ENCODE peak calls at places on chromosomes 16 and 17, in ten cellular contexts. B is ovary, P is IMR-90, H is uterus, C is esophagus squamous epithelium, U is transverse colon, N is spleen, Z is stomach, M is gastrocnemius medialis, T is prostate gland. R is an unnamed sample.

GRCh38 chr17:64533784-64534183 is 27.0 kb downstream of the CEP95 start:
- DNase-seq in C (no peak), Z (no peak), H (no peak), N (no peak), M (no peak), B (no peak), T (no peak), U (no peak), P (no peak), R (no peak)

GRCh38 chr17:38702900-38703741 is 2.0 kb upstream of the MLLT6 start:
- DNase-seq in T (peak; percentile 15), H (no peak), C (no peak), U (peak; percentile 59), M (no peak), P (no peak), N (peak; percentile 91), B (no peak), Z (peak; percentile 39), R (peak; percentile 56)

GRCh38 chr16:81035398-81035974 is at the start of gene ATMIN:
- DNase-seq in M (peak; percentile 75), B (peak; percentile 84), T (peak; percentile 85), H (peak; percentile 75), N (peak; percentile 97), Z (peak; percentile 93), U (peak; percentile 91), P (peak; percentile 77), C (peak; percentile 13), R (peak; percentile 94)

GRCh38 chr17:51365090-51365489 is 104.7 kb downstream of the UTP18 start:
- DNase-seq in T (no peak), Z (no peak), P (no peak), U (no peak), H (no peak), N (no peak), C (no peak), B (no peak), M (no peak), R (no peak)

GRCh38 chr16:89507219-89507833 is 877 bp upstream of the SPG7 start:
- DNase-seq in P (no peak), B (no peak), M (peak; percentile 28), H (no peak), T (no peak), N (no peak), Z (peak; percentile 32), U (no peak), C (no peak), R (no peak)

GRCh38 chr17:48293319-48294192 is 136.5 kb downstream of the SKAP1 start:
- DNase-seq in T (no peak), C (no peak), N (no peak), P (no peak), U (no peak), B (no peak), Z (no peak), H (no peak), M (no peak), R (no peak)

GRCh38 chr17:29836643-29837042 is 93.4 kb downstream of the SSH2 start:
- DNase-seq in H (no peak), U (no peak), P (peak; percentile 38), Z (no peak), M (no peak), C (no peak), B (no peak), T (no peak), N (no peak), R (no peak)

GRCh38 chr16:48123104-48123788 is 32.5 kb downstream of the ABCC12 start:
- DNase-seq in C (no peak), Z (no peak), U (no peak), P (peak; percentile 100), T (no peak), B (no peak), N (no peak), H (no peak), M (no peak), R (no peak)

GRCh38 chr16:29664133-29664912 is 1.3 kb downstream of the SPN start:
- DNase-seq in T (no peak), B (no peak), N (peak; percentile 89), U (peak; percentile 32), C (no peak), M (no peak), P (no peak), H (no peak), Z (no peak), R (peak; percentile 75)

GRCh38 chr16:26643519-26643918 is 423.2 kb upstream of the C16orf82 start:
- DNase-seq in B (no peak), Z (no peak), H (no peak), P (no peak), T (no peak), N (no peak), U (no peak), C (no peak), M (no peak), R (no peak)

GRCh38 chr16:65178151-65178550 is 56.3 kb upstream of the CDH11 start:
- DNase-seq in B (no peak), N (no peak), P (peak; percentile 74), C (no peak), M (no peak), H (no peak), U (no peak), Z (no peak), T (no peak), R (no peak)

GRCh38 chr17:79834575-79835469 is 4.4 kb downstream of the CBX4 start:
- DNase-seq in T (no peak), B (no peak), P (no peak), Z (no peak), N (peak; percentile 82), M (no peak), C (no peak), H (no peak), U (no peak), R (no peak)

GRCh38 chr16:62240722-62241121 is 204.5 kb upstream of the CDH8 start:
- DNase-seq in B (no peak), M (no peak), Z (no peak), U (no peak), C (no peak), N (no peak), H (no peak), P (no peak), T (no peak), R (no peak)

GRCh38 chr16:8669481-8669880 is 4.9 kb upstream of the ABAT start:
- DNase-seq in P (no peak), T (no peak), B (no peak), M (no peak), U (no peak), H (no peak), C (no peak), N (peak; percentile 4), Z (no peak), R (no peak)
- H3K27ac ChIP-seq in P (no peak overlapping the region), T (no peak overlapping the region), B (no peak overlapping the region), M (no peak overlapping the region), U (no peak overlapping the region), H (no peak overlapping the region), C (no peak overlapping the region), N (no peak overlapping the region), Z (no peak overlapping the region), R (no peak overlapping the region)

GRCh38 chr17:19386276-19386863 is 620 bp downstream of the MFAP4 start:
- DNase-seq in P (peak; percentile 92), N (peak; percentile 90), C (no peak), H (peak; percentile 91), Z (peak; percentile 51), B (peak; percentile 79), U (peak; percentile 62), M (peak; percentile 76), T (no peak), R (no peak)

GRCh38 chr17:19382581-19383444 is 4.2 kb downstream of the MFAP4 start:
- DNase-seq in U (no peak), B (peak; percentile 23), Z (no peak), H (peak; percentile 17), N (peak; percentile 60), M (no peak), P (no peak), C (no peak), T (no peak), R (no peak)

GRCh38 chr17:19381741-19382444 is 3.6 kb downstream of the MAPK7 start:
- DNase-seq in P (no peak), U (no peak), C (no peak), H (peak; percentile 19), T (no peak), M (no peak), B (peak; percentile 23), Z (no peak), N (peak; percentile 74), R (no peak)

GRCh38 chr17:19384723-19385391 is 2.1 kb downstream of the MFAP4 start:
- DNase-seq in N (peak; percentile 77), H (peak; percentile 91), M (peak; percentile 89), U (peak; percentile 84), B (peak; percentile 94), P (peak; percentile 91), C (no peak), T (peak; percentile 52), Z (peak; percentile 76), R (peak; percentile 31)

GRCh38 chr17:19383681-19384470 is 3.1 kb downstream of the MFAP4 start:
- DNase-seq in H (peak; percentile 46), B (no peak), U (no peak), P (peak; percentile 37), T (no peak), C (no peak), Z (no peak), M (peak; percentile 47), N (peak; percentile 59), R (no peak)
- H3K36me3 ChIP-seq in H (no peaks in the 10 kb centered on the region), B (no peaks in the 10 kb centered on the region), U (no peaks in the 10 kb centered on the region), P (peaks cover 60% of the 10 kb centered on the region), T (peaks cover 8% of the 10 kb centered on the region), C (peaks cover 26% of the 10 kb centered on the region), Z (peaks cover 52% of the 10 kb centered on the region), M (peaks cover 44% of the 10 kb centered on the region), N (peaks cover 72% of the 10 kb centered on the region), R (peaks cover 51% of the 10 kb centered on the region)

GRCh38 chr17:58531661-58532554 is 17.5 kb upstream of the MTMR4 start:
- DNase-seq in M (no peak), P (peak; percentile 21), T (peak; percentile 32), U (peak; percentile 64), N (peak; percentile 91), H (peak; percentile 56), C (no peak), Z (peak; percentile 68), B (peak; percentile 65), R (peak; percentile 74)
- TF ChIP-seq POLR2A in M (no peak), P (no peak), T (no peak), U (no peak), N (no peak), H (peak; percentile 50), C (no peak), Z (no peak), B (no peak), R (no peak)

DNA sequence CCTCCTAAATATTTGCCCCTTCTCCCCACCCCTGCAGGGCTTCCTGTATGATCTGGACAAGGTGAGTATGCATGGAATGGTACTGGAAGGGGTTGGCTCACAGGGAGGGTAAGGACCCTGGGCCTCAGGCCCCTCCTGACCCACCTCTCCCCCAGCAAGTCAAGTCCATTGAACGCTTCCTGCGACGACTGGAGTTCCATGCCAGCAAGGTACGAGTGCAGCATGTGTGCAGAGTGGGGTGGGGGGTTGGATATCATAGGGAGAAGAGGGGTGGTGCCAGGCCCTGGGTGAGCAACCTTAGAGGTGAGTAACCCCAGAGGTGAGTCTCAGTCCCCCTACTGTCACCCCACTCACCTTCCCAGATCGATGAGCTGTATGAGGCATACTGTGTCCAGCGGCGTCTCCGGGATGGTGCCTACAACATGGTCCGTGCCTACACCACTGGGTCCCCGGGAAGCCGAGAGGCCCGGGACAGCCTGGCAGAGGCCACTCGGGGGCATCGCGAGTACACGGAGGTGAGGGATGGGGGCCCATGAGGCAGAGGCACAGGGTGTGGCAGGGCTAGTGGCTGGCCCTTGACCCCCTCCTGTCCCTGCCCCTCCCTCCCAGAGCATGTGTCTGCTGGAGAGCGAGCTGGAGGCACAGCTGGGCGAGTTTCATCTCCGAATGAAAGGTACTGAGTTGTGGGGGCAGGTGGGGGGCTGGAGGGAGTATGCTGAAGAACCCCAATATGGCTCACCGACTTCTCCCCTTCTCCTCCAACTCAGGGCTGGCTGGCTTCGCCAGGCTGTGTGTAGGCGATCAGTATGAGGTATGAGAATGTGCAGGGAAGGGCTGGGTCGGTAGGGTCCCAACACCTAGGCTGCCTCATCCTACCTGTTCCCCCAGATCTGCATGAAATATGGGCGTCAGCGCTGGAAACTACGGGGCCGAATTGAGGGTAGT is 11.3 kb downstream of the RIPOR1 start:
- DNase-seq in Z (no peak), U (no peak), C (no peak), T (no peak), B (peak; percentile 22), N (no peak), P (no peak), H (no peak), M (no peak), R (no peak)
- H3K27ac ChIP-seq in Z (no peak overlapping the region), U (no peak overlapping the region), C (no peak overlapping the region), T (no peak overlapping the region), B (no peak overlapping the region), N (no peak overlapping the region), P (no peak overlapping the region), H (no peak overlapping the region), M (no peak overlapping the region), R (no peak overlapping the region)

R was measured in Peyer's patch.